ENCODE peak calls at places on chromosomes 4 and X, in six cellular contexts. One of them, this sample, is unnamed. For H3K9me3, the result is how much of the 10 kb centered on the place peaks cover.

GRCh38 chr4:98997176-98997575 is 1.7 kb downstream of the METAP1 start:
- DNase-seq in WERI-Rb-1: no peak
- DNase-seq in Peyer's patch: no peak
- DNase-seq in heart right ventricle: no peak
- DNase-seq in CD8-positive, alpha-beta T cell: no peak
- DNase-seq in mammary epithelial cell: peak
- DNase-seq in this sample: no peak

GRCh38 chr4:139734875-139735380 is 69.3 kb downstream of the MGST2 start:
- DNase-seq in mammary epithelial cell: peak
- DNase-seq in Peyer's patch: peak
- DNase-seq in WERI-Rb-1: peak
- DNase-seq in CD8-positive, alpha-beta T cell: peak
- DNase-seq in heart right ventricle: peak
- DNase-seq in this sample: peak

GRCh38 chrX:107728342-107729099 is 47.1 kb downstream of the TSC22D3 start:
- DNase-seq in heart right ventricle: no peak
- DNase-seq in Peyer's patch: no peak
- DNase-seq in CD8-positive, alpha-beta T cell: no peak
- DNase-seq in mammary epithelial cell: no peak
- DNase-seq in WERI-Rb-1: no peak
- DNase-seq in this sample: no peak

GRCh38 chr4:48025005-48025404 is 8.4 kb downstream of the NIPAL1 start:
- DNase-seq in CD8-positive, alpha-beta T cell: no peak
- DNase-seq in Peyer's patch: no peak
- DNase-seq in mammary epithelial cell: no peak
- DNase-seq in heart right ventricle: no peak
- DNase-seq in WERI-Rb-1: no peak
- DNase-seq in this sample: no peak

GRCh38 chr4:3712936-3713335 is 53.2 kb upstream of the ADRA2C start:
- DNase-seq in WERI-Rb-1: no peak
- DNase-seq in heart right ventricle: peak
- DNase-seq in mammary epithelial cell: no peak
- DNase-seq in Peyer's patch: no peak
- DNase-seq in CD8-positive, alpha-beta T cell: no peak
- DNase-seq in this sample: no peak

GRCh38 chr4:77007358-77008230 is 58.0 kb downstream of the SEPTIN11 start:
- DNase-seq in heart right ventricle: no peak
- DNase-seq in mammary epithelial cell: peak
- DNase-seq in CD8-positive, alpha-beta T cell: no peak
- DNase-seq in WERI-Rb-1: no peak
- DNase-seq in Peyer's patch: no peak
- DNase-seq in this sample: peak

GRCh38 chrX:150438165-150438564 is 75.0 kb downstream of the MAMLD1 start:
- DNase-seq in mammary epithelial cell: no peak
- DNase-seq in heart right ventricle: no peak
- DNase-seq in WERI-Rb-1: no peak
- DNase-seq in CD8-positive, alpha-beta T cell: no peak
- DNase-seq in Peyer's patch: no peak
- DNase-seq in this sample: no peak

GRCh38 chr4:165502919-165503907 is 124.4 kb downstream of the CPE start:
- DNase-seq in Peyer's patch: no peak
- DNase-seq in mammary epithelial cell: peak
- DNase-seq in CD8-positive, alpha-beta T cell: no peak
- DNase-seq in WERI-Rb-1: no peak
- DNase-seq in heart right ventricle: no peak
- DNase-seq in this sample: no peak

GRCh38 chrX:3532571-3532970 is 180.9 kb downstream of the PRKX start:
- DNase-seq in WERI-Rb-1: no peak
- DNase-seq in mammary epithelial cell: no peak
- DNase-seq in heart right ventricle: no peak
- DNase-seq in CD8-positive, alpha-beta T cell: no peak
- DNase-seq in Peyer's patch: no peak
- DNase-seq in this sample: no peak

GRCh38 chr4:155954118-155954503 is 445 bp upstream of the CTSO start:
- DNase-seq in WERI-Rb-1: no peak
- DNase-seq in CD8-positive, alpha-beta T cell: no peak
- DNase-seq in heart right ventricle: no peak
- DNase-seq in Peyer's patch: no peak
- DNase-seq in mammary epithelial cell: no peak
- DNase-seq in this sample: no peak

GRCh38 chr4:86522349-86522748 is 71.8 kb upstream of the PTPN13 start:
- DNase-seq in mammary epithelial cell: no peak
- DNase-seq in WERI-Rb-1: no peak
- DNase-seq in heart right ventricle: no peak
- DNase-seq in Peyer's patch: no peak
- DNase-seq in CD8-positive, alpha-beta T cell: no peak
- DNase-seq in this sample: no peak

GRCh38 chr4:38692421-38692820 is 28.4 kb downstream of the KLF3 start:
- DNase-seq in mammary epithelial cell: no peak
- DNase-seq in CD8-positive, alpha-beta T cell: no peak
- DNase-seq in heart right ventricle: no peak
- DNase-seq in WERI-Rb-1: no peak
- DNase-seq in Peyer's patch: no peak
- DNase-seq in this sample: no peak

GRCh38 chr4:102717448-102718092 is 43.2 kb downstream of the MANBA start:
- DNase-seq in heart right ventricle: no peak
- DNase-seq in CD8-positive, alpha-beta T cell: no peak
- DNase-seq in Peyer's patch: no peak
- DNase-seq in WERI-Rb-1: no peak
- DNase-seq in mammary epithelial cell: peak
- DNase-seq in this sample: no peak

GRCh38 chr4:1072830-1073446 is 40.4 kb downstream of the RNF212 start:
- DNase-seq in WERI-Rb-1: peak
- DNase-seq in heart right ventricle: no peak
- DNase-seq in Peyer's patch: peak
- DNase-seq in CD8-positive, alpha-beta T cell: peak
- DNase-seq in mammary epithelial cell: peak
- DNase-seq in this sample: peak

GRCh38 chrX:3244203-3244743 is 102.2 kb downstream of the MXRA5 start:
- DNase-seq in heart right ventricle: no peak
- DNase-seq in Peyer's patch: no peak
- DNase-seq in WERI-Rb-1: no peak
- DNase-seq in CD8-positive, alpha-beta T cell: no peak
- DNase-seq in mammary epithelial cell: peak
- DNase-seq in this sample: peak

GRCh38 chr4:88533937-88534750 is 10.6 kb upstream of the PYURF start:
- DNase-seq in WERI-Rb-1: no peak
- DNase-seq in CD8-positive, alpha-beta T cell: no peak
- DNase-seq in heart right ventricle: no peak
- DNase-seq in Peyer's patch: no peak
- DNase-seq in mammary epithelial cell: peak
- DNase-seq in this sample: peak

GRCh38 chr4:126071346-126072333 is 756.9 kb downstream of the FAT4 start:
- DNase-seq in WERI-Rb-1: no peak
- DNase-seq in Peyer's patch: no peak
- DNase-seq in mammary epithelial cell: peak
- DNase-seq in heart right ventricle: no peak
- DNase-seq in CD8-positive, alpha-beta T cell: no peak
- DNase-seq in this sample: peak

GRCh38 chrX:1178580-1179057 is 33.8 kb downstream of the CRLF2 start:
- DNase-seq in mammary epithelial cell: peak
- DNase-seq in CD8-positive, alpha-beta T cell: no peak
- DNase-seq in heart right ventricle: no peak
- DNase-seq in Peyer's patch: no peak
- DNase-seq in WERI-Rb-1: no peak
- DNase-seq in this sample: peak

GRCh38 chr4:167688660-167689142 is 403.6 kb upstream of the ANXA10 start:
- DNase-seq in heart right ventricle: no peak
- DNase-seq in WERI-Rb-1: no peak
- DNase-seq in CD8-positive, alpha-beta T cell: no peak
- DNase-seq in Peyer's patch: no peak
- DNase-seq in mammary epithelial cell: no peak
- DNase-seq in this sample: no peak

GRCh38 chrX:10797493-10797892 is 177.1 kb upstream of the MID1 start:
- DNase-seq in CD8-positive, alpha-beta T cell: no peak
- DNase-seq in heart right ventricle: no peak
- DNase-seq in Peyer's patch: no peak
- DNase-seq in mammary epithelial cell: peak
- DNase-seq in WERI-Rb-1: no peak
- DNase-seq in this sample: peak

GRCh38 chr4:145930592-145930991 is 8.0 kb downstream of the ZNF827 start:
- DNase-seq in heart right ventricle: peak
- DNase-seq in WERI-Rb-1: no peak
- DNase-seq in mammary epithelial cell: no peak
- DNase-seq in CD8-positive, alpha-beta T cell: no peak
- DNase-seq in Peyer's patch: no peak
- DNase-seq in this sample: no peak

GRCh38 chr4:186132577-186133277 is 28.2 kb downstream of the FAM149A start:
- DNase-seq in mammary epithelial cell: peak
- DNase-seq in Peyer's patch: no peak
- DNase-seq in WERI-Rb-1: no peak
- DNase-seq in heart right ventricle: no peak
- DNase-seq in CD8-positive, alpha-beta T cell: no peak
- DNase-seq in this sample: peak

GRCh38 chr4:71006203-71006907 is 12.9 kb downstream of the DCK start:
- DNase-seq in CD8-positive, alpha-beta T cell: no peak
- DNase-seq in Peyer's patch: no peak
- DNase-seq in WERI-Rb-1: no peak
- DNase-seq in mammary epithelial cell: no peak
- DNase-seq in heart right ventricle: no peak
- DNase-seq in this sample: no peak

GRCh38 chr4:60463846-60464502 is 736.2 kb upstream of the ADGRL3 start:
- DNase-seq in heart right ventricle: no peak
- DNase-seq in CD8-positive, alpha-beta T cell: no peak
- DNase-seq in Peyer's patch: no peak
- DNase-seq in WERI-Rb-1: peak
- DNase-seq in mammary epithelial cell: peak
- DNase-seq in this sample: no peak

DNA sequence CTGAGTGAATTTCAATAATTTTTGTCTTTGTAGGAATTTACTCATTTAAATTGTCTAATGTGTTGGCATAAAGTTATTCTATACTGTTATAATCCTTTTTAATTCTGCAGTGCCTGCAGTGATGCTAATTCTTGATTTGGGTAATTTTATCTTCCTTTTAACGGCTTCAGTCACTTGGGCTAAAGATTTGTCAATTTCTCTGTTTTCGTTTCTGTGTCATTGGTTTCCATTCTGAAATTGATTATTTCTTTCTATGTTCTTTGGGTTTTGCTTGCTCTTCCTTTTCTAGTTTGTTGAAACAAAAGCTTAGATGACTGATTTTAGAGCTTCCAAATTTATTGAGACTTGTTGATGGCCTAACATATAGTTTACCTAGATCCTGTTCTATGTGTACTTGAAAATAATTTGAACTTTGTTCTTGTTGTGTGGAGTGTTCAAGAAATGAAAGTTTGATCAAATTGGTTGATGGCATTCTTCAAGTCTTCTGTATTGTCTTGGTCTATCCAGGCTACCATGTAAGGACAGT is 89.4 kb downstream of the TNIP2 start:
- DNase-seq in heart right ventricle: no peak
- DNase-seq in mammary epithelial cell: no peak
- DNase-seq in CD8-positive, alpha-beta T cell: no peak
- DNase-seq in WERI-Rb-1: no peak
- DNase-seq in Peyer's patch: no peak
- DNase-seq in this sample: no peak
- H3K27ac ChIP-seq in heart right ventricle: peak
- H3K27ac ChIP-seq in mammary epithelial cell: no peak
- H3K27ac ChIP-seq in CD8-positive, alpha-beta T cell: no peak
- H3K27ac ChIP-seq in WERI-Rb-1: no peak
- H3K27ac ChIP-seq in Peyer's patch: no peak
- H3K27ac ChIP-seq in this sample: no peak

DNA sequence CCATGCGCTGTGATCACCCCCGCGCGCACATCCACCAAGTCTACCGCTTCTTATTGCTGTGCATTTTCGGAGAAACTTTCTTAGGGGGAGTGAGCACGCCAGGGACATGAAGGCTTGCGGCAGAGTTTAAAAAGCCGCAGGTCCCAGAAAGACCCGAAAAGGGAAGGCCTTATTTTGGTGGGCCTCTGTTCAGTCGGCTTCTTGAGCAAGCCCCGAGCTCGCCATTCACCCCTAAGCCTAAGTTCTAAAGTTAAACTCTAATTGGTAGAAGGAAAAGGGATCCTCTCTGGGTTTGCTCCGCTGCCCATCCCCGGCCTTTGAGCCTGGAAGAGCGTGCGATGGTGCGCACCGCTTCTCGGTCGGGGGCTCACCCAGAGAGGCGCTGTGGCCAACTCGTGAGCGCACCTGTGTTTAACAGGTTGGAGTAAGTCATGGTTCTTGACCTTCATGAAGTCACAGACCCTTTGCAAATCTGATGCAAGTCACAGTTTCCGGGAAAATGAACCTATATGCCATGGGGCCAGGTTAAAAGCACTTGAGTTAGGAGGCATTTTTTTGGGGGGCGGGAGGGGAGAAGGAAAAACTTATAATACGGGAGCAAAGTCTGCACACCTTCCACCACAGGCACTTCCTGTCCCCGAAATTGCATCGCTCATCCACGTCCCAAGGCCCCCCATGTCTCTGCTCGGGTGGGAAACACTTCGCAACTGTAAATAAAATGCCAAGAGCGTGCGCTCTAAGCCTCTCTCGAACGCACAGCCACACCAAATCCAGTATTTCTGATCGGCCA is 1.9 kb downstream of the PHOX2B start:
- DNase-seq in mammary epithelial cell: no peak
- DNase-seq in WERI-Rb-1: no peak
- DNase-seq in Peyer's patch: no peak
- DNase-seq in heart right ventricle: no peak
- DNase-seq in CD8-positive, alpha-beta T cell: no peak
- DNase-seq in this sample: no peak
- H3K9me3 ChIP-seq in mammary epithelial cell: under half
- H3K9me3 ChIP-seq in WERI-Rb-1: under half
- H3K9me3 ChIP-seq in Peyer's patch: under half
- H3K9me3 ChIP-seq in heart right ventricle: under half
- H3K9me3 ChIP-seq in CD8-positive, alpha-beta T cell: under half
- H3K9me3 ChIP-seq in this sample: under half

DNA sequence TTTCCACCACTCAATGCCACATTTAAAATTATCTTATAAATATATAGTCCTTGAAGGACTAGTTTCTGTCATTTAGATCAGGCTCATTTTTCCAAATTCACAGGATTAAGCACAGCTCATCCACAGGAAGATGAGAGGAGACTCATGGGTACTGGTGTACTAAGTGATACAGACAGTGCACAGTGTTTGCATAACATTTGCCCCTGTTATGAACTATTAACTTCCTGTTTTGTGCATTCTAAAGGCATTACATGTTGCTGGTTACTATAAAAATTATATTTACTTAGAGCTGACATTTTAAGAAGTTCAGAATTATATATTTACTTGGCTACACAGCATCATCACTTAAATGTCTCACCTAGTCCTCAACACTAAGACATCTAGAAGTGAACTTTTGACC is 772.0 kb downstream of the TECRL start:
- DNase-seq in CD8-positive, alpha-beta T cell: no peak
- DNase-seq in WERI-Rb-1: no peak
- DNase-seq in heart right ventricle: no peak
- DNase-seq in mammary epithelial cell: no peak
- DNase-seq in Peyer's patch: no peak
- DNase-seq in this sample: no peak
- H3K27ac ChIP-seq in CD8-positive, alpha-beta T cell: no peak
- H3K27ac ChIP-seq in WERI-Rb-1: no peak
- H3K27ac ChIP-seq in heart right ventricle: no peak
- H3K27ac ChIP-seq in mammary epithelial cell: no peak
- H3K27ac ChIP-seq in Peyer's patch: no peak
- H3K27ac ChIP-seq in this sample: no peak

DNA sequence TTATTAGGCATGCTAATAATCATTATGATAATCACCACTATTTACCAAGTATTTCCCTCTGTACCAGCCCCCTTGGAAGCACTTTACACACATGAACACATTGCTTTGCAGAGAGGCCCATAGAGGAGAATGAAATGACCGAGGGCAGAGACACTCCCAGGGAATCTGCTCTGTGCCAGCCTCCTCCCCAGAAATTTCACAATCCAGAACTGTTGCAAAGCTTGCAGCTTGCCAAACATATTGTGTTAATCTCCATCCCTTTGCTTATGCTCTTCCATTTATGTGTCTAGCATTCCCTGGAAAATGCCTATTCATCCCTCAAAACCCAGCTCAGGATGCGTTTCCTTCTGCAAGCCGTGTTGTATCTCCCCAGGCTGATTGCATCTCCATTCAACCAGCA is 37.8 kb downstream of the CYTL1 start:
- DNase-seq in mammary epithelial cell: no peak
- DNase-seq in heart right ventricle: no peak
- DNase-seq in WERI-Rb-1: no peak
- DNase-seq in Peyer's patch: no peak
- DNase-seq in CD8-positive, alpha-beta T cell: no peak
- DNase-seq in this sample: no peak
- H3K9me3 ChIP-seq in mammary epithelial cell: under half
- H3K9me3 ChIP-seq in heart right ventricle: under half
- H3K9me3 ChIP-seq in WERI-Rb-1: under half
- H3K9me3 ChIP-seq in Peyer's patch: under half
- H3K9me3 ChIP-seq in CD8-positive, alpha-beta T cell: under half
- H3K9me3 ChIP-seq in this sample: under half

This sample was measured in SJSA1.